ENCODE peak calls at places on chromosomes 1 and 21, in six cellular contexts. M is hepatocyte, V is MG63, S is right lobe of liver, Y is endodermal cell, J is lung. H is an unnamed sample.
A peak's percentile ranks its signal among the peaks of the same experiment; 100 is the strongest.

GRCh38 chr1:159188375-159188788 is 16.3 kb upstream of the ACKR1 start:
- DNase-seq in M (peak; percentile 74), V (peak; percentile 44), S (peak; percentile 56), Y (peak; percentile 96), J (peak; percentile 52), H (peak; percentile 95)

GRCh38 chr1:43975249-43975961 is 645 bp downstream of the ATP6V0B start:
- DNase-seq in M (peak; percentile 72), V (peak; percentile 34), S (peak; percentile 78), Y (peak; percentile 70), J (peak; percentile 73), H (peak; percentile 59)

GRCh38 chr1:218259800-218260199 is 25.3 kb upstream of the RRP15 start:
- DNase-seq in M (peak; percentile 17), V (no peak), S (no peak), Y (peak; percentile 53), J (no peak), H (peak; percentile 44)

GRCh38 chr1:226631229-226632000 is 82.9 kb downstream of the STUM start:
- DNase-seq in M (no peak), V (no peak), S (no peak), Y (peak; percentile 36), J (no peak), H (no peak)

GRCh38 chr1:91729621-91730348 is 156.2 kb downstream of the TGFBR3 start:
- DNase-seq in M (no peak), V (no peak), S (no peak), Y (no peak), J (no peak), H (no peak)

GRCh38 chr1:71414229-71414628 is 333.4 kb upstream of the ZRANB2 start:
- DNase-seq in M (no peak), V (no peak), S (no peak), Y (no peak), J (no peak), H (no peak)

GRCh38 chr1:109789771-109790170 is 26.0 kb upstream of the EPS8L3 start:
- DNase-seq in M (no peak), V (no peak), S (no peak), Y (no peak), J (no peak), H (no peak)

GRCh38 chr1:69121708-69122107 is 446.0 kb upstream of the LRRC7 start:
- DNase-seq in M (no peak), V (no peak), S (no peak), Y (no peak), J (no peak), H (no peak)

GRCh38 chr1:244347942-244348341 is 103.8 kb downstream of the ADSS2 start:
- DNase-seq in M (peak; percentile 73), V (no peak), S (no peak), Y (peak; percentile 17), J (peak; percentile 6), H (no peak)

GRCh38 chr1:228079601-228080263 is 2.8 kb upstream of the ARF1 start:
- DNase-seq in M (no peak), V (no peak), S (peak; percentile 16), Y (peak; percentile 34), J (no peak), H (no peak)

GRCh38 chr1:37448691-37449417 is 25.5 kb upstream of the ZC3H12A start:
- DNase-seq in M (no peak), V (no peak), S (no peak), Y (no peak), J (no peak), H (no peak)

GRCh38 chr1:53552981-53553733 is 94.0 kb downstream of the DMRTB1 start:
- DNase-seq in M (no peak), V (no peak), S (no peak), Y (no peak), J (no peak), H (no peak)

GRCh38 chr1:10820422-10820821 is 24.0 kb upstream of the CASZ1 start:
- DNase-seq in M (no peak), V (no peak), S (no peak), Y (no peak), J (no peak), H (no peak)

GRCh38 chr1:164780863-164781262 is 221.9 kb downstream of the PBX1 start:
- DNase-seq in M (peak; percentile 36), V (no peak), S (no peak), Y (no peak), J (no peak), H (no peak)

GRCh38 chr1:38334930-38335592 is 288.5 kb upstream of the POU3F1 start:
- DNase-seq in M (no peak), V (no peak), S (no peak), Y (no peak), J (no peak), H (no peak)

GRCh38 chr1:199909137-199909536 is 118.4 kb upstream of the NR5A2 start:
- DNase-seq in M (no peak), V (no peak), S (no peak), Y (no peak), J (no peak), H (no peak)

GRCh38 chr1:2079396-2080085 is 29.3 kb downstream of the PRKCZ start:
- DNase-seq in M (no peak), V (no peak), S (no peak), Y (no peak), J (no peak), H (no peak)

GRCh38 chr1:152577168-152577567 is 3.1 kb downstream of the LCE3D start:
- DNase-seq in M (no peak), V (no peak), S (no peak), Y (no peak), J (no peak), H (no peak)

GRCh38 chr1:17674707-17675505 is 80.2 kb upstream of the ACTL8 start:
- DNase-seq in M (no peak), V (no peak), S (no peak), Y (no peak), J (no peak), H (no peak)

GRCh38 chr1:224333939-224334701 is 4.1 kb upstream of the NVL start:
- DNase-seq in M (no peak), V (no peak), S (no peak), Y (no peak), J (no peak), H (no peak)

GRCh38 chr1:9558946-9559545 is 19.8 kb downstream of the SLC25A33 start:
- DNase-seq in M (no peak), V (no peak), S (no peak), Y (no peak), J (no peak), H (no peak)

GRCh38 chr1:84089470-84090261 is 54.4 kb upstream of the PRKACB start:
- DNase-seq in M (peak; percentile 11), V (no peak), S (no peak), Y (no peak), J (no peak), H (no peak)

GRCh38 chr21:16280731-16281130 is 550.9 kb downstream of the USP25 start:
- DNase-seq in M (no peak), V (no peak), S (no peak), Y (no peak), J (no peak), H (no peak)

GRCh38 chr1:27503961-27504587 is 14.1 kb upstream of the WASF2 start:
- DNase-seq in M (no peak), V (no peak), S (no peak), Y (no peak), J (no peak), H (peak; percentile 30)
- H3K4me3 ChIP-seq in M (no peak overlapping the region), V (no peak overlapping the region), S (no peak overlapping the region), Y (no peak overlapping the region), J (no peak overlapping the region), H (no peak overlapping the region)

DNA sequence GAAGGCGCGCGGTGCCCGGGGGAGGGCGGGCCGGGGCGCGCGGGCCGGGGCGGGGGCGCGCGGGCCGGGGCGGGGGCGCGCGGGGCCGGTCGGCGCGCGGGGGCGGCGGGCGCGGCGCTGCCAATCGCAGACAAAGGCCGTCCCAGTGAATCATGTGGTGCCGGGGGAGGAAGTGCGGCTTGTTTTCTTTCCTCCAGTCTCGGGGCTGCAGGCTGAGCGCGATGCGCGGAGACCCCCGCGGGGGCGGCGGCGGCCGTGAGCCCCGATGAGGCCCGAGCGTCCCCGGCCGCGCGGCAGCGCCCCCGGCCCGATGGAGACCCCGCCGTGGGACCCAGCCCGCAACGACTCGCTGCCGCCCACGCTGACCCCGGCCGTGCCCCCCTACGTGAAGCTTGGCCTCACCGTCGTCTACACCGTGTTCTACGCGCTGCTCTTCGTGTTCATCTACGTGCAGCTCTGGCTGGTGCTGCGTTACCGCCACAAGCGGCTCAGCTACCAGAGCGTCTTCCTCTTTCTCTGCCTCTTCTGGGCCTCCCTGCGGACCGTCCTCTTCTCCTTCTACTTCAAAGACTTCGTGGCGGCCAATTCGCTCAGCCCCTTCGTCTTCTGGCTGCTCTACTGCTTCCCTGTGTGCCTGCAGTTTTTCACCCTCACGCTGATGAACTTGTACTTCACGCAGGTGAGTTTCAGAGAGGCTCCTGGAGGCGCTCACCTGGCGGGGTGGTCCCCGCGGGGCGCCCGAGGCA is at the start of gene GPR137B:
- DNase-seq in M (peak; percentile 69), V (peak; percentile 69), S (peak; percentile 74), Y (peak; percentile 79), J (no peak), H (peak; percentile 74)
- H3K4me3 ChIP-seq in M (peak within 1 kb of the TSS; percentile 81), V (peak within 1 kb of the TSS; percentile 58), S (peak within 1 kb of the TSS; percentile 61), Y (peak within 1 kb of the TSS; percentile 84), J (peak within 1 kb of the TSS; percentile 57), H (peak within 1 kb of the TSS; percentile 75)

GRCh38 chr1:39407496-39407888 is 83.9 kb upstream of the BMP8A start:
- DNase-seq in M (no peak), V (no peak), S (no peak), Y (no peak), J (no peak), H (peak; percentile 66)

GRCh38 chr1:39405358-39405757 is 86.1 kb upstream of the BMP8A start:
- DNase-seq in M (no peak), V (peak; percentile 39), S (no peak), Y (no peak), J (no peak), H (no peak)

GRCh38 chr1:39408641-39409054 is 82.8 kb upstream of the BMP8A start:
- DNase-seq in M (peak; percentile 97), V (peak; percentile 97), S (peak; percentile 97), Y (peak; percentile 99), J (peak; percentile 91), H (peak; percentile 98)

GRCh38 chr1:39407889-39408640 is 83.4 kb upstream of the BMP8A start:
- DNase-seq in M (peak; percentile 68), V (no peak), S (no peak), Y (no peak), J (no peak), H (peak; percentile 52)

GRCh38 chr1:39406533-39407478 is 84.6 kb upstream of the BMP8A start:
- DNase-seq in M (no peak), V (peak; percentile 54), S (no peak), Y (no peak), J (no peak), H (peak; percentile 39)
- H3K4me3 ChIP-seq in M (no peak overlapping the region), V (peak overlapping the region; percentile 2), S (no peak overlapping the region), Y (peak overlapping the region; percentile 84), J (no peak overlapping the region), H (peak overlapping the region; percentile 90)

DNA sequence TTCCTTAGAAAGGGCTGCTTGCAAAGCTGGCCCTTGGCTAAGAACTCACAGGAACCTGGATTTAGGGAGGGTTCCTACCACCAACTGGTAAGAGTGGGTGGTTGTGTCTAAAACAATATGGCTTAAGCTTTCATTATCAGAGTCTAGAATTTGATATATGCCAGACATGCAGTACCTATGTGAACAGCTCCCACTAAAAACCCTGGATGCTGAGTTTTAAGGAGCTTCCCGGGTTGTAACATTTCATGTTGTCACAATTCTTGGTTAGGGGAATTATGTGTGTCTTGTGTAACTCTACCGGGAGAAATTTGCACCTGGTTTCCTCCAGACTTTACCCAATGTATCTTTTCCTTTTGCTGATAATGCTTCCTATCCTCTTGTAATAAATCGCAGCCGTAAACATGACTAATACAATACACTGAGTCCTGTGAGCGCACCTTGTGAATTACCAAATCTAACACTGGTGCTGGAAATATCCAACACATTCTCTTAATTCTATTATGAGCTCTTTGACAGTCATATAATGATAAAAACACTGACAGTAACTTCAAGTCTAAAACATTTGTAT is 48.3 kb downstream of the ARID4B start:
- DNase-seq in M (peak; percentile 15), V (no peak), S (no peak), Y (no peak), J (no peak), H (no peak)
- H3K4me3 ChIP-seq in M (no peak overlapping the region), V (no peak overlapping the region), S (no peak overlapping the region), Y (peak overlapping the region; percentile 68), J (no peak overlapping the region), H (no peak overlapping the region)